ENCODE peak calls at places on chromosomes 4 and X, in four cellular contexts. One of them, this sample, is unnamed.

GRCh38 chr4:165379662-165380061 is 854 bp downstream of the CPE start:
- DNase-seq in testis: peak; percentile 84
- DNase-seq in effector memory CD4-positive, alpha-beta T cell: no peak
- DNase-seq in CD8-positive, alpha-beta memory T cell: no peak
- DNase-seq in this sample: no peak

GRCh38 chr4:157713342-157713741 is 459.5 kb downstream of the GASK1B start:
- DNase-seq in CD8-positive, alpha-beta memory T cell: no peak
- DNase-seq in testis: no peak
- DNase-seq in effector memory CD4-positive, alpha-beta T cell: no peak
- DNase-seq in this sample: no peak

GRCh38 chrX:9148626-9149385 is 114.9 kb upstream of the FAM9B start:
- DNase-seq in effector memory CD4-positive, alpha-beta T cell: no peak
- DNase-seq in CD8-positive, alpha-beta memory T cell: no peak
- DNase-seq in testis: no peak
- DNase-seq in this sample: no peak

GRCh38 chr4:185840953-185841352 is 29.0 kb upstream of the SORBS2 start:
- DNase-seq in effector memory CD4-positive, alpha-beta T cell: no peak
- DNase-seq in CD8-positive, alpha-beta memory T cell: no peak
- DNase-seq in testis: no peak
- DNase-seq in this sample: no peak

GRCh38 chrX:120797201-120797938 is 78.3 kb downstream of the CT47B1 start:
- DNase-seq in effector memory CD4-positive, alpha-beta T cell: no peak
- DNase-seq in testis: no peak
- DNase-seq in CD8-positive, alpha-beta memory T cell: no peak
- DNase-seq in this sample: no peak

GRCh38 chr4:30719363-30720020 is 677 bp upstream of the PCDH7 start:
- DNase-seq in effector memory CD4-positive, alpha-beta T cell: no peak
- DNase-seq in testis: no peak
- DNase-seq in CD8-positive, alpha-beta memory T cell: no peak
- DNase-seq in this sample: peak; percentile 45

GRCh38 chrX:44596277-44596676 is 53.6 kb upstream of the FUNDC1 start:
- DNase-seq in testis: no peak
- DNase-seq in CD8-positive, alpha-beta memory T cell: no peak
- DNase-seq in effector memory CD4-positive, alpha-beta T cell: no peak
- DNase-seq in this sample: no peak

GRCh38 chr4:55125087-55125721 is at the start of gene KDR:
- DNase-seq in effector memory CD4-positive, alpha-beta T cell: no peak
- DNase-seq in testis: peak; percentile 50
- DNase-seq in CD8-positive, alpha-beta memory T cell: no peak
- DNase-seq in this sample: peak; percentile 20

GRCh38 chr4:173794662-173795061 is 264.6 kb upstream of the HAND2 start:
- DNase-seq in effector memory CD4-positive, alpha-beta T cell: no peak
- DNase-seq in CD8-positive, alpha-beta memory T cell: no peak
- DNase-seq in testis: no peak
- DNase-seq in this sample: no peak

GRCh38 chr4:10664408-10664807 is 20.2 kb downstream of the CLNK start:
- DNase-seq in testis: peak; percentile 37
- DNase-seq in CD8-positive, alpha-beta memory T cell: no peak
- DNase-seq in effector memory CD4-positive, alpha-beta T cell: no peak
- DNase-seq in this sample: no peak

GRCh38 chrX:11380187-11380586 is 87.0 kb downstream of the AMELX start:
- DNase-seq in CD8-positive, alpha-beta memory T cell: no peak
- DNase-seq in testis: no peak
- DNase-seq in effector memory CD4-positive, alpha-beta T cell: no peak
- DNase-seq in this sample: no peak

GRCh38 chr4:83124079-83124780 is 9.7 kb upstream of the PLAC8 start:
- DNase-seq in CD8-positive, alpha-beta memory T cell: no peak
- DNase-seq in testis: no peak
- DNase-seq in effector memory CD4-positive, alpha-beta T cell: no peak
- DNase-seq in this sample: no peak

GRCh38 chr4:98203406-98204235 is 57.6 kb upstream of the RAP1GDS1 start:
- DNase-seq in testis: no peak
- DNase-seq in effector memory CD4-positive, alpha-beta T cell: no peak
- DNase-seq in CD8-positive, alpha-beta memory T cell: no peak
- DNase-seq in this sample: no peak

GRCh38 chr4:8348071-8348470 is 78.5 kb downstream of the HTRA3 start:
- DNase-seq in testis: no peak
- DNase-seq in CD8-positive, alpha-beta memory T cell: no peak
- DNase-seq in effector memory CD4-positive, alpha-beta T cell: no peak
- DNase-seq in this sample: no peak

GRCh38 chrX:1242901-1243402 is 25.7 kb upstream of the CSF2RA start:
- DNase-seq in testis: no peak
- DNase-seq in effector memory CD4-positive, alpha-beta T cell: no peak
- DNase-seq in CD8-positive, alpha-beta memory T cell: no peak
- DNase-seq in this sample: no peak

GRCh38 chrX:8967471-8967870 is 66.5 kb downstream of the FAM9B start:
- DNase-seq in testis: no peak
- DNase-seq in CD8-positive, alpha-beta memory T cell: no peak
- DNase-seq in effector memory CD4-positive, alpha-beta T cell: no peak
- DNase-seq in this sample: no peak

GRCh38 chr4:176778063-176778462 is 14.7 kb downstream of the VEGFC start:
- DNase-seq in CD8-positive, alpha-beta memory T cell: no peak
- DNase-seq in testis: no peak
- DNase-seq in effector memory CD4-positive, alpha-beta T cell: no peak
- DNase-seq in this sample: no peak

GRCh38 chr4:176778491-176778890 is 14.2 kb downstream of the VEGFC start:
- DNase-seq in CD8-positive, alpha-beta memory T cell: no peak
- DNase-seq in effector memory CD4-positive, alpha-beta T cell: no peak
- DNase-seq in testis: no peak
- DNase-seq in this sample: no peak

GRCh38 chr4:176779421-176779820 is 13.3 kb downstream of the VEGFC start:
- DNase-seq in CD8-positive, alpha-beta memory T cell: no peak
- DNase-seq in testis: no peak
- DNase-seq in effector memory CD4-positive, alpha-beta T cell: no peak
- DNase-seq in this sample: no peak

GRCh38 chr4:176774852-176775251 is 17.9 kb downstream of the VEGFC start:
- DNase-seq in testis: no peak
- DNase-seq in effector memory CD4-positive, alpha-beta T cell: no peak
- DNase-seq in CD8-positive, alpha-beta memory T cell: no peak
- DNase-seq in this sample: no peak

GRCh38 chr4:176775326-176775725 is 17.4 kb downstream of the VEGFC start:
- DNase-seq in testis: no peak
- DNase-seq in effector memory CD4-positive, alpha-beta T cell: no peak
- DNase-seq in CD8-positive, alpha-beta memory T cell: no peak
- DNase-seq in this sample: no peak
- H3K36me3 ChIP-seq in testis: no peaks in the 10 kb centered on the region
- H3K36me3 ChIP-seq in effector memory CD4-positive, alpha-beta T cell: no peaks in the 10 kb centered on the region
- H3K36me3 ChIP-seq in CD8-positive, alpha-beta memory T cell: no peaks in the 10 kb centered on the region
- H3K36me3 ChIP-seq in this sample: no peaks in the 10 kb centered on the region

GRCh38 chrX:20217279-20217678 is 49.4 kb downstream of the RPS6KA3 start:
- DNase-seq in effector memory CD4-positive, alpha-beta T cell: no peak
- DNase-seq in CD8-positive, alpha-beta memory T cell: no peak
- DNase-seq in testis: no peak
- DNase-seq in this sample: no peak
- H3K4me3 ChIP-seq in effector memory CD4-positive, alpha-beta T cell: no peak overlapping the region
- H3K4me3 ChIP-seq in CD8-positive, alpha-beta memory T cell: no peak overlapping the region
- H3K4me3 ChIP-seq in testis: no peak overlapping the region
- H3K4me3 ChIP-seq in this sample: no peak overlapping the region

DNA sequence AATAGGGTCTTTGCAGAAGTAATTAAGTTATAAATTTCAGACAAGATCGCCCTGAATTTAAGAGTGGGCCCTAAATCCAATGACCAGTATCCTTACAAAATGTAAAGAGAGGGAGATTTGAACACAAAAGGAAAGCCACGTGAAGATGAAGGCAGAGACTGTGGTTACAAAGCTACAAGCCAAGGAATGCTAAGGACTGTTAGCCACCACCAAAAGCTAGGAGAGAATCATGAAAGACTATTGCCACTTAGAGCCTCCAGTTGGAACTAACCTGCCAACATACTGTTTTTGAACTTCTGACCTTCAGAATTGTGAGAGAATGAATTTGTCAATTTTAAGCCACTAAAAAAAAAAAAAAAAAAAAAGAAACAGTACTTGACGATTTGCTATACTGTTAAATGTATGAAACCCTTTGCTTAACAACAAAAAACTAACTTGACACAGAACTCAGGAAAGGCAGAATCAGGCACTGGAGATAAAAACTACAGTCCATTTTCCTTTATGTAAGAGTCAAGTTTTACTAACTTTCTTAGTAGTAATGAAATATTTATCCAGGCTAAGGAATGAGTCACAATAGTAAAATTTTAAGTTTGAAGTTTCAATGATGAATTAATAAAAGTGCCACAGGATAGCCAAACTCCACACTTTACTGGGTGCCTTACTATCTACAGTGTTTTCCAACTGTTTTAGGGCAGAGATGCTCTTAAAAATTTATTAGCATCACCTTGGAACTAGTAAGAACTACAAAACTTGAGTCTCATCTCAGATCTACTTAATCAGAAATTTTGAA is 25.1 kb downstream of the DHX15 start:
- DNase-seq in CD8-positive, alpha-beta memory T cell: no peak
- DNase-seq in testis: no peak
- DNase-seq in effector memory CD4-positive, alpha-beta T cell: no peak
- DNase-seq in this sample: no peak
- H3K4me1 ChIP-seq in CD8-positive, alpha-beta memory T cell: peaks cover 44% of the 10 kb centered on the region
- H3K4me1 ChIP-seq in testis: no peaks in the 10 kb centered on the region
- H3K4me1 ChIP-seq in effector memory CD4-positive, alpha-beta T cell: no peaks in the 10 kb centered on the region
- H3K4me1 ChIP-seq in this sample: peaks cover 14% of the 10 kb centered on the region

DNA sequence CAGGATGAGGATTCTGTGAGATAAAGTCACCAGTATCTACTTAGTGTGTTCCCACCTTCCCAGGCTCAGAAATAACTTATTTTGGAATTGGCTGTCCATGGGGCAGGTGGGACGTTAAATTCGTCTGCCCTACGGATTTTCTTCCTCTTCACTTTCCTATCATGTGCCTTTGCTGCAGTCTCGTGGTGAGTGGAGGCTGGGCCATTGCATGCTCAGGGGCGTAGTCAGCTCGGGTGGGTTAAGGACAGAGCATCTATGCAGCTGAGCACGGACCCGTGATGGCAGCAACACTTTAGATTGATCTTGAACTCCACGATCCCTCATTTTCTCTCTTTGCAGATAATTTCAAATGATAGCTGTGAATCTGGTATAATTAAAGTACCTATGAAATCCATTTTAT is 51.5 kb downstream of the CLDN22 start:
- DNase-seq in CD8-positive, alpha-beta memory T cell: no peak
- DNase-seq in effector memory CD4-positive, alpha-beta T cell: no peak
- DNase-seq in testis: no peak
- DNase-seq in this sample: no peak
- H3K36me3 ChIP-seq in CD8-positive, alpha-beta memory T cell: no peaks in the 10 kb centered on the region
- H3K36me3 ChIP-seq in effector memory CD4-positive, alpha-beta T cell: no peaks in the 10 kb centered on the region
- H3K36me3 ChIP-seq in testis: no peaks in the 10 kb centered on the region
- H3K36me3 ChIP-seq in this sample: no peaks in the 10 kb centered on the region

GRCh38 chr4:124708517-124709300 is 3.8 kb downstream of the ANKRD50 start:
- DNase-seq in effector memory CD4-positive, alpha-beta T cell: no peak
- DNase-seq in testis: no peak
- DNase-seq in CD8-positive, alpha-beta memory T cell: no peak
- DNase-seq in this sample: no peak
- H3K4me3 ChIP-seq in effector memory CD4-positive, alpha-beta T cell: no peak overlapping the region
- H3K4me3 ChIP-seq in testis: no peak overlapping the region
- H3K4me3 ChIP-seq in CD8-positive, alpha-beta memory T cell: no peak overlapping the region
- H3K4me3 ChIP-seq in this sample: no peak overlapping the region

GRCh38 chr4:108111781-108112180 is 57.0 kb downstream of the LEF1 start:
- DNase-seq in effector memory CD4-positive, alpha-beta T cell: no peak
- DNase-seq in testis: no peak
- DNase-seq in CD8-positive, alpha-beta memory T cell: no peak
- DNase-seq in this sample: no peak

GRCh38 chr4:108110450-108110849 is 58.3 kb downstream of the LEF1 start:
- DNase-seq in testis: no peak
- DNase-seq in effector memory CD4-positive, alpha-beta T cell: no peak
- DNase-seq in CD8-positive, alpha-beta memory T cell: no peak
- DNase-seq in this sample: no peak

GRCh38 chr4:108107729-108108382 is 60.9 kb downstream of the LEF1 start:
- DNase-seq in effector memory CD4-positive, alpha-beta T cell: no peak
- DNase-seq in testis: no peak
- DNase-seq in CD8-positive, alpha-beta memory T cell: no peak
- DNase-seq in this sample: no peak

GRCh38 chr4:108109111-108109510 is 59.6 kb downstream of the LEF1 start:
- DNase-seq in CD8-positive, alpha-beta memory T cell: no peak
- DNase-seq in testis: no peak
- DNase-seq in effector memory CD4-positive, alpha-beta T cell: no peak
- DNase-seq in this sample: no peak

GRCh38 chr4:108109997-108110416 is 58.7 kb downstream of the LEF1 start:
- DNase-seq in effector memory CD4-positive, alpha-beta T cell: no peak
- DNase-seq in testis: no peak
- DNase-seq in CD8-positive, alpha-beta memory T cell: no peak
- DNase-seq in this sample: no peak
- H3K4me1 ChIP-seq in effector memory CD4-positive, alpha-beta T cell: peaks cover 84% of the 10 kb centered on the region
- H3K4me1 ChIP-seq in testis: no peaks in the 10 kb centered on the region
- H3K4me1 ChIP-seq in CD8-positive, alpha-beta memory T cell: peaks cover 99% of the 10 kb centered on the region
- H3K4me1 ChIP-seq in this sample: no peaks in the 10 kb centered on the region

DNA sequence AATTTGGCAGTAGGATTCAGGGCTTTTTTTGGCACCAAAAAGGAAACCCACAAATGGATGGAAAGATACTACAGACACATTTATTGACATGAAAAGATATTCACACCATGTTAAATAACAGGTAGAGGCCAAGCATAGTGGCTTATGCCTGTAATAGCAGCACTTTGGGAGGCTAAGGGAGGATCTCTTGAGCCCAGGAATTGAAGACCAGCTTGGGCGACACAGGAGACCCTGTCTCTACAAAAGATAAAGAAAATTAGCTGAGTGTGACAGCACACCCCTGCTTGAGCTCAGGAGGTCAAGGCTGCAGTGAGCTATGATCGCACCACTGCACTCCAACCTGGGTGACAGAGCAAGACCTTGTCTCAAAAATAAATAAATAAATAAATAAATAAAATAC is 60.5 kb downstream of the TNIP2 start:
- DNase-seq in CD8-positive, alpha-beta memory T cell: no peak
- DNase-seq in effector memory CD4-positive, alpha-beta T cell: no peak
- DNase-seq in testis: no peak
- DNase-seq in this sample: no peak
- H3K36me3 ChIP-seq in CD8-positive, alpha-beta memory T cell: peaks cover 67% of the 10 kb centered on the region
- H3K36me3 ChIP-seq in effector memory CD4-positive, alpha-beta T cell: peaks cover 91% of the 10 kb centered on the region
- H3K36me3 ChIP-seq in testis: no peaks in the 10 kb centered on the region
- H3K36me3 ChIP-seq in this sample: peaks cover 30% of the 10 kb centered on the region

GRCh38 chr4:68570122-68570507 is 6.0 kb downstream of the UGT2B17 start:
- DNase-seq in CD8-positive, alpha-beta memory T cell: no peak
- DNase-seq in effector memory CD4-positive, alpha-beta T cell: no peak
- DNase-seq in testis: no peak
- DNase-seq in this sample: no peak

GRCh38 chr4:68575081-68575480 is 1.0 kb downstream of the UGT2B17 start:
- DNase-seq in effector memory CD4-positive, alpha-beta T cell: no peak
- DNase-seq in testis: no peak
- DNase-seq in CD8-positive, alpha-beta memory T cell: no peak
- DNase-seq in this sample: no peak

GRCh38 chr4:68572653-68573052 is 3.5 kb downstream of the UGT2B17 start:
- DNase-seq in CD8-positive, alpha-beta memory T cell: no peak
- DNase-seq in effector memory CD4-positive, alpha-beta T cell: no peak
- DNase-seq in testis: no peak
- DNase-seq in this sample: peak; percentile 64

DNA sequence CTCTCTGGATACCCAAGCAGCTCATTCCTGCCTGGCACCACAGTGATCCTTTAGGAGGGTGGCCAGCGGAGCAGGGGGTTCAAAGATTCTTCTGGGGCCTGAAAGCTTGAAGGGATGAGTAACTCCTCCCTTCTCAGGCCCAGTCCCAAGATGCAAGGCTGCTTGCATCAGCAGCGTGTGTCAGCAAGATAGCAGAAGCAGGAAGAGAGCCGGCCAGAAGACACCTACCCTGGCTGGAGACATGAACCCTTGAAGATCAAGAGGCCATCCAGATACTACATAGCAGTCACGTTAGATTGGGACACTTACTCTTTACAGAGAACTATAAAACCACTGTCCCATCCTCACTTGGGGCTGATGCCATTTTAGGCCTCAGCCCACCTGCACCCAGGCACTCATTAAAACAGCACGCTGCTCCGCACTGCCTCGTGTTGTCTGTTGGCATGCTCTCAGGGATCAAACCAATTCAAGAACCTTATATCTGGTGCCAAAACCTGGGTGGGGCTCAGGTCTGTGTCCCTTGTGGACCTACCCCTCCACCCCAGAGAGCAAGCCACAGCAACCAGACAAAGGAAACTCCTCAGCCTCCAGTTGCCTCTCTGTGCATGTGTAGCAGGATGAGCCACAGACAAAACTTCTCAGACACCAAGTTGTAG is 6.5 kb downstream of the UGT2B17 start:
- DNase-seq in testis: no peak
- DNase-seq in effector memory CD4-positive, alpha-beta T cell: no peak
- DNase-seq in CD8-positive, alpha-beta memory T cell: no peak
- DNase-seq in this sample: peak; percentile 47
- H3K4me3 ChIP-seq in testis: no peak overlapping the region
- H3K4me3 ChIP-seq in effector memory CD4-positive, alpha-beta T cell: no peak overlapping the region
- H3K4me3 ChIP-seq in CD8-positive, alpha-beta memory T cell: no peak overlapping the region
- H3K4me3 ChIP-seq in this sample: no peak overlapping the region

This sample was measured in colonic mucosa.